ENCODE peak calls at places on chromosomes 7 and 10, in five cellular contexts. W, N, X, G and F are unnamed samples.

GRCh38 chr10:58513189-58514101 is 773 bp downstream of the BICC1 start:
- DNase-seq in W (no peak), N (no peak), X (peak), G (no peak), F (no peak)

GRCh38 chr7:17370901-17371550 is 72.6 kb downstream of the AHR start:
- DNase-seq in W (no peak), N (no peak), X (no peak), G (no peak), F (no peak)

GRCh38 chr7:57404967-57405421 is 45.0 kb upstream of the ZNF716 start:
- DNase-seq in W (no peak), N (no peak), X (no peak), G (no peak), F (no peak)

GRCh38 chr7:103446046-103446520 is at the start of gene SLC26A5:
- DNase-seq in W (no peak), N (no peak), X (no peak), G (no peak), F (no peak)

GRCh38 chr10:65470986-65471385 is 1454.8 kb upstream of the LRRTM3 start:
- DNase-seq in W (no peak), N (no peak), X (no peak), G (no peak), F (no peak)

GRCh38 chr10:60427709-60428386 is 38.2 kb upstream of the ANK3 start:
- DNase-seq in W (no peak), N (no peak), X (no peak), G (no peak), F (no peak)

GRCh38 chr7:140562921-140563600 is 77.6 kb downstream of the DENND2A start:
- DNase-seq in W (no peak), N (no peak), X (no peak), G (no peak), F (no peak)

GRCh38 chr10:131991726-131992125 is 10.0 kb upstream of the BNIP3 start:
- DNase-seq in W (no peak), N (no peak), X (no peak), G (no peak), F (no peak)

GRCh38 chr7:29935111-29935510 is 54.5 kb downstream of the SCRN1 start:
- DNase-seq in W (no peak), N (no peak), X (no peak), G (no peak), F (no peak)

GRCh38 chr10:95278061-95278988 is 12.5 kb downstream of the PDLIM1 start:
- DNase-seq in W (no peak), N (no peak), X (no peak), G (no peak), F (no peak)

GRCh38 chr10:90674927-90675326 is 182.9 kb downstream of the HTR7 start:
- DNase-seq in W (no peak), N (no peak), X (peak), G (no peak), F (no peak)

GRCh38 chr7:106824458-106824857 is 40.6 kb upstream of the PIK3CG start:
- DNase-seq in W (no peak), N (no peak), X (no peak), G (no peak), F (no peak)

GRCh38 chr7:114910787-114911186 is 11.1 kb upstream of the MDFIC start:
- DNase-seq in W (no peak), N (no peak), X (no peak), G (no peak), F (no peak)

GRCh38 chr10:122279725-122280141 is 8.6 kb downstream of the BTBD16 start:
- DNase-seq in W (no peak), N (no peak), X (no peak), G (no peak), F (no peak)

GRCh38 chr10:6918305-6918704 is 338.2 kb upstream of the PRKCQ start:
- DNase-seq in W (no peak), N (peak), X (no peak), G (peak), F (peak)

GRCh38 chr10:124207391-124207790 is 114.0 kb upstream of the CHST15 start:
- DNase-seq in W (no peak), N (no peak), X (no peak), G (no peak), F (no peak)

GRCh38 chr7:2974093-2974819 is 69.4 kb downstream of the CARD11 start:
- DNase-seq in W (no peak), N (no peak), X (no peak), G (no peak), F (no peak)

GRCh38 chr7:4049202-4049601 is 632.9 kb upstream of the FOXK1 start:
- DNase-seq in W (no peak), N (no peak), X (no peak), G (no peak), F (no peak)

GRCh38 chr7:106451171-106451570 is 166.4 kb upstream of the NAMPT start:
- DNase-seq in W (no peak), N (no peak), X (no peak), G (no peak), F (no peak)

GRCh38 chr10:43929122-43929521 is 280.4 kb upstream of the ZNF32 start:
- DNase-seq in W (no peak), N (no peak), X (no peak), G (no peak), F (no peak)

GRCh38 chr7:2219606-2220005 is 13.1 kb downstream of the MAD1L1 start:
- DNase-seq in W (no peak), N (no peak), X (no peak), G (no peak), F (no peak)

GRCh38 chr7:7911339-7911738 is 57.3 kb upstream of the GLCCI1 start:
- DNase-seq in W (no peak), N (no peak), X (peak), G (no peak), F (no peak)

GRCh38 chr10:24344279-24344678 is 135.3 kb downstream of the KIAA1217 start:
- DNase-seq in W (no peak), N (no peak), X (peak), G (no peak), F (no peak)

GRCh38 chr10:72024596-72024995 is 60.4 kb downstream of the CHST3 start:
- DNase-seq in W (no peak), N (no peak), X (no peak), G (no peak), F (no peak)

GRCh38 chr10:21993360-21994001 is 10.0 kb downstream of the DNAJC1 start:
- DNase-seq in W (no peak), N (no peak), X (no peak), G (peak), F (no peak)

GRCh38 chr10:17255512-17255911 is 27.5 kb downstream of the VIM start:
- DNase-seq in W (no peak), N (no peak), X (no peak), G (no peak), F (no peak)

GRCh38 chr10:30436200-30436599 is 2.2 kb downstream of the MAP3K8 start:
- DNase-seq in W (no peak), N (no peak), X (no peak), G (no peak), F (no peak)

GRCh38 chr7:28708458-28708951 is 249.6 kb downstream of the TRIL start:
- DNase-seq in W (no peak), N (no peak), X (no peak), G (no peak), F (no peak)

GRCh38 chr10:26839966-26840627 is 20.7 kb downstream of the ABI1 start:
- DNase-seq in W (no peak), N (no peak), X (no peak), G (no peak), F (no peak)

GRCh38 chr7:103637080-103637479 is 191.1 kb upstream of the SLC26A5 start:
- DNase-seq in W (no peak), N (no peak), X (peak), G (no peak), F (no peak)